ENCODE peak calls at places on chromosomes 13 and 19, in seven cellular contexts. One of them, this sample, is unnamed.

GRCh38 chr19:35337081-35337983 is 8.3 kb downstream of the CD22 start:
- DNase-seq in SK-N-SH: no peak
- DNase-seq in GM12891: no peak
- DNase-seq in GM12892: no peak
- DNase-seq in H1: no peak
- DNase-seq in GM12878: no peak
- DNase-seq in HepG2: no peak
- DNase-seq in this sample: no peak

GRCh38 chr13:110108348-110109139 is 198.4 kb downstream of the COL4A1 start:
- DNase-seq in SK-N-SH: peak
- DNase-seq in GM12891: no peak
- DNase-seq in GM12892: no peak
- DNase-seq in H1: peak
- DNase-seq in GM12878: no peak
- DNase-seq in HepG2: peak
- DNase-seq in this sample: peak

GRCh38 chr13:66265446-66265845 is 964.7 kb downstream of the PCDH9 start:
- DNase-seq in SK-N-SH: no peak
- DNase-seq in GM12891: no peak
- DNase-seq in GM12892: no peak
- DNase-seq in H1: no peak
- DNase-seq in GM12878: no peak
- DNase-seq in HepG2: no peak
- DNase-seq in this sample: no peak

GRCh38 chr19:31223805-31224534 is 125.3 kb downstream of the TSHZ3 start:
- DNase-seq in SK-N-SH: no peak
- DNase-seq in GM12891: no peak
- DNase-seq in GM12892: no peak
- DNase-seq in H1: no peak
- DNase-seq in GM12878: no peak
- DNase-seq in HepG2: no peak
- DNase-seq in this sample: no peak

GRCh38 chr13:45361596-45362206 is 20.7 kb upstream of the TPT1 start:
- DNase-seq in SK-N-SH: no peak
- DNase-seq in GM12891: no peak
- DNase-seq in GM12892: no peak
- DNase-seq in H1: no peak
- DNase-seq in GM12878: no peak
- DNase-seq in HepG2: no peak
- DNase-seq in this sample: peak

GRCh38 chr13:109200556-109200955 is 571.1 kb downstream of the MYO16 start:
- DNase-seq in SK-N-SH: no peak
- DNase-seq in GM12891: no peak
- DNase-seq in GM12892: no peak
- DNase-seq in H1: no peak
- DNase-seq in GM12878: no peak
- DNase-seq in HepG2: no peak
- DNase-seq in this sample: no peak

GRCh38 chr19:19039901-19040300 is 6.5 kb downstream of the ARMC6 start:
- DNase-seq in SK-N-SH: no peak
- DNase-seq in GM12891: no peak
- DNase-seq in GM12892: no peak
- DNase-seq in H1: no peak
- DNase-seq in GM12878: no peak
- DNase-seq in HepG2: no peak
- DNase-seq in this sample: no peak

GRCh38 chr19:7373862-7374261 is 25.1 kb downstream of the ARHGEF18 start:
- DNase-seq in SK-N-SH: no peak
- DNase-seq in GM12891: no peak
- DNase-seq in GM12892: no peak
- DNase-seq in H1: no peak
- DNase-seq in GM12878: no peak
- DNase-seq in HepG2: peak
- DNase-seq in this sample: peak

GRCh38 chr19:46000497-46001246 is 5.4 kb downstream of the CCDC61 start:
- DNase-seq in SK-N-SH: peak
- DNase-seq in GM12891: peak
- DNase-seq in GM12892: peak
- DNase-seq in H1: no peak
- DNase-seq in GM12878: no peak
- DNase-seq in HepG2: no peak
- DNase-seq in this sample: peak

GRCh38 chr13:72149701-72150100 is 282.7 kb upstream of the DACH1 start:
- DNase-seq in SK-N-SH: no peak
- DNase-seq in GM12891: no peak
- DNase-seq in GM12892: no peak
- DNase-seq in H1: no peak
- DNase-seq in GM12878: no peak
- DNase-seq in HepG2: no peak
- DNase-seq in this sample: no peak

GRCh38 chr13:68257111-68257842 is 1027.1 kb upstream of the PCDH9 start:
- DNase-seq in SK-N-SH: no peak
- DNase-seq in GM12891: no peak
- DNase-seq in GM12892: no peak
- DNase-seq in H1: no peak
- DNase-seq in GM12878: no peak
- DNase-seq in HepG2: no peak
- DNase-seq in this sample: peak

GRCh38 chr19:23978068-23978467 is 63.4 kb downstream of the ZNF726 start:
- DNase-seq in SK-N-SH: no peak
- DNase-seq in GM12891: no peak
- DNase-seq in GM12892: no peak
- DNase-seq in H1: no peak
- DNase-seq in GM12878: no peak
- DNase-seq in HepG2: no peak
- DNase-seq in this sample: no peak

GRCh38 chr19:34313188-34313587 is 51.8 kb upstream of the GPI start:
- DNase-seq in SK-N-SH: no peak
- DNase-seq in GM12891: no peak
- DNase-seq in GM12892: no peak
- DNase-seq in H1: no peak
- DNase-seq in GM12878: no peak
- DNase-seq in HepG2: no peak
- DNase-seq in this sample: no peak

GRCh38 chr13:44259045-44260042 is 114.3 kb upstream of the SERP2 start:
- DNase-seq in SK-N-SH: peak
- DNase-seq in GM12891: peak
- DNase-seq in GM12892: peak
- DNase-seq in H1: no peak
- DNase-seq in GM12878: peak
- DNase-seq in HepG2: no peak
- DNase-seq in this sample: peak

GRCh38 chr19:33389574-33390119 is 16.1 kb downstream of the CEBPG start:
- DNase-seq in SK-N-SH: peak
- DNase-seq in GM12891: peak
- DNase-seq in GM12892: peak
- DNase-seq in H1: no peak
- DNase-seq in GM12878: no peak
- DNase-seq in HepG2: no peak
- DNase-seq in this sample: no peak

GRCh38 chr19:29855771-29856510 is 44.1 kb downstream of the CCNE1 start:
- DNase-seq in SK-N-SH: no peak
- DNase-seq in GM12891: no peak
- DNase-seq in GM12892: no peak
- DNase-seq in H1: no peak
- DNase-seq in GM12878: no peak
- DNase-seq in HepG2: no peak
- DNase-seq in this sample: no peak

GRCh38 chr19:29858621-29859020 is 46.8 kb downstream of the CCNE1 start:
- DNase-seq in SK-N-SH: no peak
- DNase-seq in GM12891: no peak
- DNase-seq in GM12892: no peak
- DNase-seq in H1: no peak
- DNase-seq in GM12878: no peak
- DNase-seq in HepG2: no peak
- DNase-seq in this sample: no peak

GRCh38 chr19:29860492-29860891 is 48.7 kb downstream of the CCNE1 start:
- DNase-seq in SK-N-SH: no peak
- DNase-seq in GM12891: no peak
- DNase-seq in GM12892: no peak
- DNase-seq in H1: no peak
- DNase-seq in GM12878: no peak
- DNase-seq in HepG2: no peak
- DNase-seq in this sample: peak

GRCh38 chr19:29855087-29855486 is 43.3 kb downstream of the CCNE1 start:
- DNase-seq in SK-N-SH: no peak
- DNase-seq in GM12891: no peak
- DNase-seq in GM12892: no peak
- DNase-seq in H1: no peak
- DNase-seq in GM12878: no peak
- DNase-seq in HepG2: no peak
- DNase-seq in this sample: peak

DNA sequence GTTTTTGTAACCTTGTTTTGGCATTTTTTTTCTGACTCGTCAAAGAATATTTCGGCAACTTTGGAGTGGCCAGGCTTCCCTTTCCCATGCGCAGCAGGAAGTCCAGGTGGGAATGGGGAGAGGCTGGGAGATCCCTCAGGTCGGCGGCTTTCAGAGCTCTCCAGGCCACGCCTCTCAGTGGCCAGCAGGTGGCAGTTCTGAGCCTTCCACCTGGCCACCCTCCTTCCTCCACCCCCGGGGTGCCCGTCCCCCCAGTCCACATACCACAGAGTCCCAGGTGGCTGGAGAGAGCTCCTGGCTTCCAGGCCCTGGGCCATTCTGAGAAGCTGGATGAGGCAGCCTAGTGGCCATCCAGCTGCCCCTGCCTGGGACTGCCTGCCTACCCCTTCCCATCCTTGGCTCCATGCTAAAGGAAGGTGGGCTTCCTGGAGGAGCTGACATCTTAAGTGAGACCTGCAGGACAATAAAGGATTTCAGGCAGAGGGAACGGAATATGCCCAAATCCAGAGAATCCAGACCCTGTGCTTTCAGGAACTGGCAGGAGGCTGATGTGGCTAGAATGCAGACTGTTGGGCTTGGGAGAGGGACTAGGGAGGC is 46.3 kb downstream of the CCNE1 start:
- DNase-seq in SK-N-SH: peak
- DNase-seq in GM12891: no peak
- DNase-seq in GM12892: peak
- DNase-seq in H1: no peak
- DNase-seq in GM12878: no peak
- DNase-seq in HepG2: no peak
- DNase-seq in this sample: peak
- TF ChIP-seq TAF1 in SK-N-SH: no peak
- TF ChIP-seq TAF1 in GM12891: no peak
- TF ChIP-seq TAF1 in GM12892: no peak
- TF ChIP-seq TAF1 in H1: no peak
- TF ChIP-seq TAF1 in GM12878: no peak
- TF ChIP-seq TAF1 in HepG2: no peak
- TF ChIP-seq TAF1 in this sample: no peak

DNA sequence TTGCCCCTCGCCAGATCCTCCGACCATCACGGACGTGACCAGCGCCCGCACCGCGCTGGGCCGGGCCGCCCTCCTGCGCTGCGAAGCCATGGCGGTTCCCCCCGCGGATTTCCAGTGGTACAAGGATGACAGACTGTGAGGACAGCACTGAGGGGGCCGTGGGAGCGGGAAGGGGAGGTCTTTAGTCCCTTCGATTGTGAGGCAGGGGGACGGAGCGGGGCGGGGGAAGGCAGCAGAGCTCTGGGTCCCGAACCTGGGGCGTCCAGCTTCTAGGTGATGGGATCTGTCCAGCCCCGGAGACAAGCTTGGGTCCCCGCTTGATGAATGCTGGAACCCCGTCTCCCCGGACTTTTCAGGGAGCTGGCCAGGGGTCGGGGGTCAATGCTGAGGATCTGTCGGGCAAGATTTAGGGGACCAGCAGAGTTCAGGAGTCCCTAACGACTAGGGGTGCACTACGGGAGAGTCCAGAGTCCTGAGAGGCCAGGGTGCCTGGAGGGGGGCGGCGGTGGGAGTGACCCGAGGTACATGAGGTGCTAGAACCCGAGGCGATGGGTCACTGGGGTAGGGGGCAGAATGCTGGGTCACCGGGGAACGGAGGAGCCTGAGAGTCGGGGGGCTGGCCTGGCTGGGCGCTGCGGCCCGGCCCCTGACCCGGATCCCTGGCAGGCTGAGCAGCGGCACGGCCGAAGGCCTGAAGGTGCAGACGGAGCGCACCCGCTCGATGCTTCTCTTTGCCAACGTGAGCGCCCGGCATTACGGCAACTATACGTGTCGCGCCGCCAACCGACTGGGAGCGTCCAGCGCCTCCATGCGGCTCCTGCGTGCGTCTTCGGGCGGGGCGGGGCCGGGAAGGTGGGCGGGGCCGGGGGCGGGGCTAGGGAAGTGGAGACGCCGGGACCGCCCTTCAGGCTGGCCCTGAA is 14.6 kb downstream of the VSIG10L start:
- DNase-seq in SK-N-SH: no peak
- DNase-seq in GM12891: peak
- DNase-seq in GM12892: peak
- DNase-seq in H1: peak
- DNase-seq in GM12878: no peak
- DNase-seq in HepG2: peak
- DNase-seq in this sample: peak
- TF ChIP-seq TAF1 in SK-N-SH: no peak
- TF ChIP-seq TAF1 in GM12891: no peak
- TF ChIP-seq TAF1 in GM12892: no peak
- TF ChIP-seq TAF1 in H1: peak
- TF ChIP-seq TAF1 in GM12878: no peak
- TF ChIP-seq TAF1 in HepG2: peak
- TF ChIP-seq TAF1 in this sample: peak

GRCh38 chr19:16976471-16976870 is 50.1 kb downstream of the CPAMD8 start:
- DNase-seq in SK-N-SH: no peak
- DNase-seq in GM12891: no peak
- DNase-seq in GM12892: no peak
- DNase-seq in H1: no peak
- DNase-seq in GM12878: no peak
- DNase-seq in HepG2: no peak
- DNase-seq in this sample: no peak
- TF ChIP-seq TAF1 in SK-N-SH: no peak
- TF ChIP-seq TAF1 in GM12891: no peak
- TF ChIP-seq TAF1 in GM12892: no peak
- TF ChIP-seq TAF1 in H1: no peak
- TF ChIP-seq TAF1 in GM12878: no peak
- TF ChIP-seq TAF1 in HepG2: no peak
- TF ChIP-seq TAF1 in this sample: no peak

DNA sequence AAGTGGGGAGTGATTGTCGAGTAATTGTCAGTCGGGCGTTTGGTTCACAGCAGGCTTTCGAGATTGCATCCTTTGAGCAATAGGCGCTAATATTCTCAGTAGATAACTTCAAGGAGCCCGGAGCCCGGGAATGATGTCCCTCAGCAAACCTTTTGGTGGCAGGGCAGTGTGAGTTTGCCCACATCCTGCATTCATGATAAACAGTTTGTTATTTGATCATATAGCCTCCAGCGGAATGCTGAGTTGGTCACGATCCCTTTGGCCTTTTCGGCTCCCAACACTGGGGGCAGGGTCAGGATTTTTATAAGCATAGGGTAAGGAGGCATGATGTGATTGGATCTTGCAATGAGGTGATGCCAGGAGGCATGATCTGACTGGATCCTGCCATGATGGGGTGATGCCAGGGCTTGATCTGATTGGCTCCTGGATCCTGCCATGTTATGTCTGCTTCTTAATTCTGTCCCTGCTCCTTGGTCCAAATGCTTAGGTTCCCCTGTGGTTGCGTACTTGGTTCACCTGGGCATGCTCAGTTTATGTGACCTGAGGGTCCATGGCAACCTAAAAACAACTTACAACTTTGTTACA is 38.2 kb upstream of the IGSF23 start:
- DNase-seq in SK-N-SH: no peak
- DNase-seq in GM12891: no peak
- DNase-seq in GM12892: no peak
- DNase-seq in H1: no peak
- DNase-seq in GM12878: no peak
- DNase-seq in HepG2: no peak
- DNase-seq in this sample: no peak
- TF ChIP-seq TAF1 in SK-N-SH: no peak
- TF ChIP-seq TAF1 in GM12891: no peak
- TF ChIP-seq TAF1 in GM12892: no peak
- TF ChIP-seq TAF1 in H1: no peak
- TF ChIP-seq TAF1 in GM12878: no peak
- TF ChIP-seq TAF1 in HepG2: no peak
- TF ChIP-seq TAF1 in this sample: no peak

This sample was measured in K562.